ENCODE peak calls at places on chromosome 9, in four cellular contexts. Y, R, W and P are unnamed samples.

GRCh38 chr9:101462558-101462957 is 27.0 kb upstream of the ALDOB start:
- DNase-seq in Y (no peak), W (no peak), R (no peak), P (no peak)

GRCh38 chr9:121123816-121124536 is 49.2 kb downstream of the CNTRL start:
- DNase-seq in W (no peak), Y (no peak), R (no peak), P (no peak)

GRCh38 chr9:125621170-125621569 is 85.8 kb downstream of the MAPKAP1 start:
- DNase-seq in W (no peak), R (no peak), Y (no peak), P (no peak)

GRCh38 chr9:133421615-133422542 is at the start of gene ADAMTS13:
- DNase-seq in Y (no peak), R (no peak), W (peak; percentile 60), P (no peak)

GRCh38 chr9:98958271-98958989 is 14.7 kb downstream of the COL15A1 start:
- DNase-seq in R (no peak), Y (no peak), W (no peak), P (no peak)

GRCh38 chr9:129008986-129009583 is 19.0 kb downstream of the SH3GLB2 start:
- DNase-seq in W (no peak), R (no peak), Y (no peak), P (no peak)

GRCh38 chr9:18260527-18260926 is 213.4 kb upstream of the ADAMTSL1 start:
- DNase-seq in W (no peak), R (no peak), Y (no peak), P (no peak)

GRCh38 chr9:121192959-121193645 is 8.6 kb downstream of the RAB14 start:
- DNase-seq in W (no peak), Y (no peak), R (no peak), P (no peak)

GRCh38 chr9:120916573-120916972 is 10.0 kb downstream of the TRAF1 start:
- DNase-seq in W (no peak), Y (no peak), R (peak; percentile 87), P (no peak)

GRCh38 chr9:134764870-134765269 is 115.7 kb upstream of the FCN2 start:
- DNase-seq in Y (no peak), W (no peak), R (no peak), P (peak; percentile 36)

GRCh38 chr9:121317737-121318630 is 50.0 kb downstream of the GSN start:
- DNase-seq in Y (peak; percentile 79), W (no peak), R (no peak), P (no peak)

GRCh38 chr9:80866121-80866520 is 823.2 kb downstream of the TLE1 start:
- DNase-seq in W (no peak), R (no peak), Y (no peak), P (no peak)

GRCh38 chr9:69202556-69202955 is 28.5 kb downstream of the TJP2 start:
- DNase-seq in Y (no peak), W (no peak), R (no peak), P (no peak)

GRCh38 chr9:131738838-131739191 is 1.1 kb downstream of the RAPGEF1 start:
- DNase-seq in Y (peak; percentile 52), R (no peak), W (no peak), P (peak; percentile 70)

GRCh38 chr9:91972711-91973110 is 22.7 kb upstream of the ROR2 start:
- DNase-seq in W (no peak), Y (no peak), R (no peak), P (no peak)

GRCh38 chr9:78041971-78042370 is 10.4 kb upstream of the GNAQ start:
- DNase-seq in W (no peak), R (no peak), Y (no peak), P (no peak)

GRCh38 chr9:121199921-121200320 is 1.7 kb downstream of the RAB14 start:
- DNase-seq in R (no peak), W (no peak), Y (no peak), P (no peak)

GRCh38 chr9:109907810-109908458 is 127.9 kb downstream of the PALM2AKAP2 start:
- DNase-seq in R (no peak), W (no peak), Y (no peak), P (no peak)

GRCh38 chr9:109908459-109909390 is 128.7 kb downstream of the PALM2AKAP2 start:
- DNase-seq in W (no peak), R (no peak), Y (no peak), P (no peak)

GRCh38 chr9:109905472-109905871 is 125.5 kb downstream of the PALM2AKAP2 start:
- DNase-seq in W (no peak), Y (no peak), R (no peak), P (no peak)

GRCh38 chr9:109907400-109907799 is 127.4 kb downstream of the PALM2AKAP2 start:
- DNase-seq in Y (no peak), R (peak; percentile 68), W (no peak), P (no peak)

GRCh38 chr9:109906766-109907382 is 126.9 kb downstream of the PALM2AKAP2 start:
- DNase-seq in W (no peak), Y (no peak), R (no peak), P (no peak)
- H3K27ac ChIP-seq in W (no peak overlapping the region), Y (peak overlapping the region; percentile 5), R (no peak overlapping the region), P (no peak overlapping the region)

GRCh38 chr9:72753261-72753893 is 199.5 kb downstream of the ALDH1A1 start:
- DNase-seq in R (no peak), W (peak; percentile 56), Y (no peak), P (peak; percentile 43)
- TF ChIP-seq CTCF in R (no peak), W (peak; percentile 65), Y (no peak), P (no peak)

GRCh38 chr9:136570191-136570845 is 24.5 kb upstream of the NOTCH1 start:
- DNase-seq in W (no peak), Y (no peak), R (no peak), P (no peak)
- H3K27ac ChIP-seq in W (peak overlapping the region; percentile 75), Y (no peak overlapping the region), R (peak overlapping the region; percentile 76), P (peak overlapping the region; percentile 97)

GRCh38 chr9:126781186-126781585 is 23.7 kb upstream of the ZBTB43 start:
- DNase-seq in Y (no peak), R (no peak), W (no peak), P (no peak)

GRCh38 chr9:126775926-126776325 is 28.9 kb upstream of the ZBTB43 start:
- DNase-seq in Y (no peak), R (no peak), W (no peak), P (no peak)

GRCh38 chr9:126773004-126773607 is 31.7 kb upstream of the ZBTB43 start:
- DNase-seq in W (peak; percentile 56), R (no peak), Y (no peak), P (no peak)

GRCh38 chr9:126781717-126782388 is 23.0 kb upstream of the ZBTB43 start:
- DNase-seq in Y (peak; percentile 89), R (peak; percentile 81), W (peak; percentile 78), P (peak; percentile 95)

DNA sequence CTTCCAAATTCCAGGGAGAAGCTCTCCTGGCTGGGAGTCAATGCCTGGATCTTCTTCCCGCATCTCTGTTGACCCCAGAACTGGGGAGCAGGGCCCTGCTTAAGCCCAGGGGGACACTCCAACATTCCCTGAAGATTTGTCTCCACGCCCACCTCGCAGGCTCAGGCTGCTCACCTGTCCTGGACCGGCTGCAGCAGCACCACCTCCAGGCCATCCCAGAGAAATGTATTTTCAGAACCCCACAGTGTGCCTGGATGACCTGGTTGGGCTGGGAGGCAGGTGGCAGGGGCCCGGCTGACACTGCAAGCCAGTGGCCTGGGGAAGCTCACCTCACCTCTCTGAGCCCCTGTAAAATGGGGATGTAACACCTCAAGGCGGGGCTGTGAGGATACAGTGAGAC is 27.1 kb upstream of the ZBTB43 start:
- DNase-seq in Y (no peak), R (no peak), W (no peak), P (no peak)
- TF ChIP-seq CTCF in Y (no peak), R (no peak), W (no peak), P (peak; percentile 20)

GRCh38 chr9:113345165-113345564 is 4.2 kb upstream of the BSPRY start:
- DNase-seq in R (no peak), Y (no peak), W (no peak), P (no peak)
- H3K27ac ChIP-seq in R (peak overlapping the region; percentile 76), Y (no peak overlapping the region), W (no peak overlapping the region), P (no peak overlapping the region)

GRCh38 chr9:124357591-124358361 is 57.5 kb downstream of the PSMB7 start:
- DNase-seq in R (no peak), Y (peak; percentile 8), W (no peak), P (no peak)
- TF ChIP-seq CTCF in R (no peak), Y (no peak), W (peak; percentile 36), P (no peak)

GRCh38 chr9:112747094-112747493 is 3.5 kb upstream of the SNX30 start:
- DNase-seq in W (no peak), R (no peak), Y (no peak), P (no peak)

GRCh38 chr9:112748041-112748440 is 2.5 kb upstream of the SNX30 start:
- DNase-seq in Y (no peak), W (no peak), R (no peak), P (no peak)

GRCh38 chr9:112744177-112744576 is 6.4 kb upstream of the SNX30 start:
- DNase-seq in W (no peak), R (no peak), Y (no peak), P (no peak)

DNA sequence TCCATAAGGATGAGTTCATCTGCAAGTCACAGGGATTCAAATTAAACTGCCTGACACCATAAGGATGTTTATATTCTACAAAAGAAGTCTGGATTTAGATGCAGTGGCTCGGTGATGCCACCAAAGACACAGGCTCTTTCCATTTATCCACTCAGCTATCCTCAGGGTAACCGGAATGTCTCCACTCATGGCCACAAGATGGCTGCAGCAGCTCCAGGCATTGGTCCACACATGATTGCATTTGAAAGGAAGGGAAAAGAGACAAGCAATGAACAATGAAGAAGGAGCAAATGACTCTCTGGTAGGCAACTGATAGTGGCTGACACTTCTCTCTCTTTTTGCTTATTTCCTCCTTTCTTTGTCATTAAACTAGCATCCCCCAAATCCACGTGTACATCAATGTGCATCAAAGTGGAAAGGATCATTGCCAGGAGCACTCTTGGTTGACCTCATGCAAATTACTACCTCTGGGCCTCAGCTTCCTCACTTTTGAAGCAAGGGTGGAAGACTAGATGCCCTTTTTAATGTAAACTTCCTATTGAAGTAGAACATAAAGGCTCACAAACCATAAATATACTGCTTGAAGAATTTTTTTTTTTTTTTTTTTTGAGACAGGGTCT is 7.2 kb upstream of the SNX30 start:
- DNase-seq in W (no peak), Y (no peak), R (no peak), P (no peak)
- H3K27ac ChIP-seq in W (no peak overlapping the region), Y (no peak overlapping the region), R (no peak overlapping the region), P (no peak overlapping the region)

GRCh38 chr9:88742483-88742882 is 207.5 kb downstream of the NXNL2 start:
- DNase-seq in Y (no peak), R (no peak), W (no peak), P (peak; percentile 42)

GRCh38 chr9:88740844-88741243 is 205.9 kb downstream of the NXNL2 start:
- DNase-seq in W (no peak), Y (no peak), R (no peak), P (no peak)

GRCh38 chr9:88738708-88739107 is 203.7 kb downstream of the NXNL2 start:
- DNase-seq in R (no peak), Y (no peak), W (no peak), P (no peak)

GRCh38 chr9:88739373-88739772 is 204.4 kb downstream of the NXNL2 start:
- DNase-seq in R (no peak), W (no peak), Y (no peak), P (no peak)

GRCh38 chr9:88741335-88741734 is 206.4 kb downstream of the NXNL2 start:
- DNase-seq in W (peak; percentile 44), R (no peak), Y (no peak), P (peak; percentile 38)
- TF ChIP-seq CTCF in W (peak; percentile 44), R (no peak), Y (no peak), P (no peak)